ENCODE peak calls at places on chromosomes 11 and 22, in eight cellular contexts. C is upper lobe of left lung, Y is fibroblast of the aortic adventitia, E is astrocyte of the cerebellum, Z is body of pancreas, U is kidney epithelial cell, B is NB4, V is lung. W is an unnamed sample.

GRCh38 chr11:35360059-35360530 is 59.3 kb downstream of the SLC1A2 start:
- DNase-seq in C (no peak), Y (no peak), E (no peak), Z (no peak), U (no peak), B (no peak), V (no peak), W (no peak)

GRCh38 chr11:14347991-14348390 is 11.0 kb downstream of the RRAS2 start:
- DNase-seq in C (no peak), Y (no peak), E (no peak), Z (no peak), U (no peak), B (no peak), V (no peak), W (no peak)

GRCh38 chr22:24338701-24339451 is 68.2 kb downstream of the SPECC1L start:
- DNase-seq in C (no peak), Y (peak; percentile 31), E (peak; percentile 58), Z (no peak), U (no peak), B (no peak), V (no peak), W (no peak)

GRCh38 chr11:129280027-129280811 is 88.1 kb upstream of the ARHGAP32 start:
- DNase-seq in C (no peak), Y (peak; percentile 23), E (no peak), Z (no peak), U (no peak), B (peak; percentile 26), V (no peak), W (no peak)

GRCh38 chr22:33038131-33038772 is 19.9 kb downstream of the SYN3 start:
- DNase-seq in C (no peak), Y (no peak), E (no peak), Z (no peak), U (no peak), B (peak; percentile 52), V (no peak), W (no peak)

GRCh38 chr22:41888638-41889200 is 26.2 kb downstream of the SHISA8 start:
- DNase-seq in C (no peak), Y (peak; percentile 37), E (no peak), Z (no peak), U (no peak), B (no peak), V (no peak), W (no peak)

GRCh38 chr22:36299911-36300310 is 47.0 kb downstream of the APOL1 start:
- DNase-seq in C (no peak), Y (no peak), E (no peak), Z (no peak), U (no peak), B (peak; percentile 98), V (no peak), W (no peak)

GRCh38 chr11:47466201-47466600 is 17.3 kb upstream of the RAPSN start:
- DNase-seq in C (no peak), Y (peak; percentile 83), E (no peak), Z (no peak), U (no peak), B (no peak), V (no peak), W (no peak)

GRCh38 chr11:33197915-33198727 is 36.8 kb upstream of the CSTF3 start:
- DNase-seq in C (no peak), Y (peak; percentile 78), E (no peak), Z (no peak), U (no peak), B (peak; percentile 18), V (no peak), W (no peak)

GRCh38 chr11:20355221-20356219 is 8.0 kb upstream of the HTATIP2 start:
- DNase-seq in C (no peak), Y (peak; percentile 62), E (peak; percentile 27), Z (peak; percentile 62), U (no peak), B (peak; percentile 54), V (no peak), W (no peak)

GRCh38 chr11:38553033-38553432 is 1955.0 kb upstream of the RAG2 start:
- DNase-seq in C (no peak), Y (no peak), E (peak; percentile 23), Z (no peak), U (no peak), B (no peak), V (no peak), W (peak; percentile 7)

GRCh38 chr11:3139086-3139440 is 26.0 kb downstream of the OSBPL5 start:
- DNase-seq in C (peak; percentile 77), Y (no peak), E (no peak), Z (no peak), U (no peak), B (no peak), V (no peak), W (no peak)

GRCh38 chr11:71251761-71252433 is 480 bp downstream of the SHANK2 start:
- DNase-seq in C (peak; percentile 92), Y (no peak), E (no peak), Z (peak; percentile 75), U (no peak), B (peak; percentile 69), V (no peak), W (no peak)

GRCh38 chr11:114075891-114076441 is 16.5 kb downstream of the ZBTB16 start:
- DNase-seq in C (no peak), Y (peak; percentile 27), E (peak; percentile 53), Z (no peak), U (no peak), B (peak; percentile 56), V (no peak), W (no peak)

GRCh38 chr11:6319001-6319878 is 1.1 kb downstream of the CAVIN3 start:
- DNase-seq in C (peak; percentile 91), Y (peak; percentile 45), E (no peak), Z (peak; percentile 52), U (no peak), B (no peak), V (peak; percentile 33), W (no peak)

GRCh38 chr11:102469196-102469821 is 16.7 kb upstream of the TMEM123 start:
- DNase-seq in C (no peak), Y (peak; percentile 53), E (peak; percentile 37), Z (no peak), U (no peak), B (no peak), V (no peak), W (no peak)

GRCh38 chr11:69388661-69389060 is 92.8 kb upstream of the LINC01488 start:
- DNase-seq in C (no peak), Y (no peak), E (no peak), Z (no peak), U (no peak), B (no peak), V (no peak), W (no peak)

GRCh38 chr22:43819691-43820670 is 7.9 kb upstream of the EFCAB6 start:
- DNase-seq in C (no peak), Y (no peak), E (no peak), Z (no peak), U (no peak), B (no peak), V (no peak), W (no peak)
- TF ChIP-seq CTCF in C (no peak), Y (no peak), E (no peak), Z (no peak), U (no peak), B (no peak), V (no peak), W (no peak)

DNA sequence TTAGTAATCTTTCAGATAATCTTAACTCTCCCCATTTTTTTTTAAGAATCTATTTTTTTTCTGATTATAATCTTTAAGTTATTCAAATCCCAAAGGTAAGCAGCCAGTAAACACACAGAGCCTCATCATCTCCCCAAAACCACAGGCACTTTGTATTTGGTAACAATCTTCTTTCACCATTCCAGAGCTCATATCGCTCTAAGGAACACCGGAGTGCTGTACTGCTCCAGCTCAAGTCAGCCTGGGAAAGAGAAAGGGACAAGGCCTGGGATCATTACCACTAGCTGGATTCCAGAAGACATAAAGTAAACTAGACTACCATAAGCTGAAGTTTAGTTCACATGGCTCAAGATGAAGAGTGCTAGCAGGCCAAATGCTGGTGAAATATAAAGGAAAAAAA is 73.0 kb upstream of the APOA1 start:
- DNase-seq in C (no peak), Y (peak; percentile 39), E (no peak), Z (no peak), U (no peak), B (no peak), V (no peak), W (no peak)
- H3K4me3 ChIP-seq in C (no peak overlapping the region), Y (no peak overlapping the region), E (no peak overlapping the region), Z (no peak overlapping the region), U (no peak overlapping the region), B (no peak overlapping the region), V (no peak overlapping the region), W (no peak overlapping the region)

GRCh38 chr11:10564692-10565318 is 3.7 kb downstream of the LYVE1 start:
- DNase-seq in C (no peak), Y (peak; percentile 55), E (no peak), Z (no peak), U (no peak), B (peak; percentile 28), V (no peak), W (no peak)
- TF ChIP-seq CTCF in C (peak; percentile 21), Y (peak; percentile 63), E (peak; percentile 52), Z (no peak), U (peak; percentile 23), B (peak; percentile 25), V (no peak), W (peak; percentile 36)

GRCh38 chr11:40295466-40295865 is 1164.0 kb downstream of the LRRC4C start:
- DNase-seq in C (no peak), Y (no peak), E (no peak), Z (no peak), U (no peak), B (no peak), V (no peak), W (no peak)

GRCh38 chr11:40291304-40292100 is 1168.0 kb downstream of the LRRC4C start:
- DNase-seq in C (no peak), Y (no peak), E (no peak), Z (no peak), U (no peak), B (no peak), V (no peak), W (no peak)

GRCh38 chr11:40293655-40294342 is 1165.7 kb downstream of the LRRC4C start:
- DNase-seq in C (peak; percentile 84), Y (peak; percentile 91), E (peak; percentile 89), Z (peak; percentile 78), U (peak; percentile 82), B (peak; percentile 64), V (peak; percentile 56), W (peak; percentile 69)

GRCh38 chr11:40294343-40294723 is 1165.1 kb downstream of the LRRC4C start:
- DNase-seq in C (no peak), Y (no peak), E (no peak), Z (no peak), U (no peak), B (no peak), V (no peak), W (no peak)

DNA sequence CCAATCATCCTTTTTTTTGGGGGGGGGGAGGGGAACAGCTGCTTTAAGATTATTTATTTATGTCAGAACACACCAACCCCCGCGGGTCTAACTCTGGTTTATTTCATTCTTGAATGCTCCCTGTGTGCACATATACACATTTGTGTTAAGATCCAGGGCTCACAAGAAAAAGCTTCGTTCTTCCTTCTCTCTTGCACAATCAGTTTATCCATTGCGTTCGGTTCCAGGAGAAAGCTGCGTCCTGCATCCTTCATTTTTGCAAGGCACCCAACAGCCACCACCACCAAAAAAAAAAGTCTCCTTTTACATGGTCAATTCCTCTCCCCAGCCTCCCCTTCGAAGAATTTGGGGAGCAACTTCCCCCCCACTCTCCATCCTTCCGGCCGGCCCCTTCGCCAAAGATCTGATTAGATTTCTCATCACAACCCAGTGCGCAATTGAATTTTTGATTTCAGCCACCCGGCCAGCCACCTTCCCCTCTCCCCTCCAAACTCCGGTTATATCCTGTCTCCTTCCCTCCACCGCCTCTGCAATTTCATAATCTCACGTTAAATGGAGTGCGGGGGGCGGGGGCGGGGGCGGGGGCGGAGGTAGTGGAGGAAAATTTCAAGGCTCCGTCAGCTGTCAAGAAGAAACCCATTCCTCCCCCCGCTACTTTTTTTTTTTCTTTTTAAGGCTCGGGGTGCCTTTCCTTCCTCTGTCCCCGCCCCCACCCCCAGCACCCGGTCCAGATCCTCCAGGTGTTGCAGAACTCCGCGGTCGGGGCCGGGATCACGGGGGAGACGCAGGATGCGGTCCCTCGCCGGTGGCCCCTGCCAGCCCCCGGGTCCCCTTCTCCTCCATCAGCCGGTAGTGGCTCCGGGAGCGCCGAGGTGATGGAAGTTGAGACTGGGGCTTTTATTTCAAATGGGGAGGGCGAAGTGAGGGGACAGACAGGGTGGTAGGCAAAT is 1166.5 kb downstream of the LRRC4C start:
- DNase-seq in C (peak; percentile 60), Y (no peak), E (no peak), Z (no peak), U (no peak), B (no peak), V (no peak), W (no peak)
- H3K4me3 ChIP-seq in C (peak overlapping the region; percentile 69), Y (peak overlapping the region; percentile 75), E (peak overlapping the region; percentile 70), Z (no peak overlapping the region), U (peak overlapping the region; percentile 58), B (no peak overlapping the region), V (no peak overlapping the region), W (peak overlapping the region; percentile 80)